ENCODE peak calls at places on chromosomes 7 and 10, in nine cellular contexts. Y is A549, Q is WTC11, F is HepG2, X is HCT116, O is NB4, M is SK-N-SH, S is H1, Z is GM12878. U is an unnamed sample.

GRCh38 chr7:150854066-150855000 is 2.0 kb downstream of the AOC1 start:
- DNase-seq in Z (no peak), F (no peak), Q (no peak), Y (no peak), S (no peak), O (no peak), X (no peak), M (no peak), U (no peak)

GRCh38 chr7:133349101-133349500 is 96.2 kb downstream of the EXOC4 start:
- DNase-seq in X (no peak), S (no peak), O (no peak), Q (no peak), Z (no peak), Y (no peak), F (no peak), M (no peak), U (no peak)

GRCh38 chr7:101728128-101728527 is 89.3 kb upstream of the CUX1 start:
- DNase-seq in Y (no peak), Q (no peak), F (no peak), S (no peak), X (no peak), Z (no peak), M (no peak), O (no peak), U (no peak)

GRCh38 chr10:132094581-132095234 is 29.0 kb downstream of the JAKMIP3 start:
- DNase-seq in Z (no peak), Y (peak), S (no peak), X (no peak), F (no peak), M (no peak), Q (no peak), O (no peak), U (no peak)

GRCh38 chr7:93442478-93443224 is 131.9 kb downstream of the CALCR start:
- DNase-seq in Q (peak), S (peak), Z (no peak), M (no peak), O (peak), X (peak), F (peak), Y (peak), U (peak)

GRCh38 chr10:12350167-12350872 is 973 bp downstream of the CAMK1D start:
- DNase-seq in Y (peak), Z (no peak), O (peak), S (no peak), Q (peak), M (peak), F (peak), X (no peak), U (peak)

GRCh38 chr10:113221756-113222168 is 271.7 kb downstream of the TCF7L2 start:
- DNase-seq in Z (no peak), M (peak), Q (no peak), O (no peak), F (no peak), S (no peak), X (peak), Y (peak), U (no peak)

GRCh38 chr7:69947998-69948397 is 349.7 kb downstream of the AUTS2 start:
- DNase-seq in O (no peak), Q (no peak), S (no peak), X (no peak), M (no peak), F (no peak), Y (no peak), Z (no peak), U (no peak)

GRCh38 chr7:92669616-92670153 is 79.5 kb upstream of the FAM133B start:
- DNase-seq in F (no peak), S (no peak), Q (no peak), X (no peak), O (no peak), Y (no peak), M (no peak), Z (no peak), U (no peak)

GRCh38 chr10:95792874-95793285 is 36.9 kb downstream of the ENTPD1 start:
- DNase-seq in F (no peak), S (no peak), Q (no peak), O (peak), X (no peak), Y (no peak), Z (peak), M (no peak), U (peak)

GRCh38 chr7:35905555-35905954 is 104.7 kb downstream of the SEPTIN7 start:
- DNase-seq in Q (no peak), Z (no peak), O (no peak), Y (no peak), F (no peak), M (no peak), X (no peak), S (no peak), U (no peak)

DNA sequence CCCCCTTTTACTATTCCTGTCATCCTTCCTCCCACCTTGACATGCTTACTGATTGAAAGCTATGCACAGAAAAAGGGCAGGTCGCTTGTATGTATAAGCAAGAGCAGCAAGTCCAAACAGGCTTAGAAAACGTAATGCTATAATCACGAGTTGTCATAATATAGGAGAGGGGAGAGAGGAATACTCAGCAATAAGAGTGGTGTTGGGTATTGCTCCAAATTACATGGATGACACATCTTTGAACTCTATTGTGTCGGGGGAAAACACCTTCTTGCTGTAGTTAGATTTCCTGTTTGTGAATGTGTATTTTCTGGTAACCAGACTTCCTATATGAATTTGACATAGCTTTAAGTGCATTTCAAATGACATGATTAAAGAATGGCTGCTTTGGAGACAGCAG is 7.5 kb downstream of the MET start:
- DNase-seq in X (no peak), Y (no peak), O (no peak), M (no peak), S (no peak), Q (no peak), Z (no peak), F (no peak), U (peak)
- TF ChIP-seq MAX in X (no peak), Y (no peak), O (no peak), M (no peak), S (no peak), Q (no peak), Z (no peak), F (no peak), U (no peak)

GRCh38 chr7:5441840-5442513 is 18.3 kb upstream of the TNRC18 start:
- DNase-seq in Z (no peak), S (no peak), Y (no peak), F (no peak), O (peak), X (no peak), M (no peak), Q (no peak), U (no peak)
- TF ChIP-seq MAX in Z (no peak), S (no peak), Y (no peak), F (no peak), O (no peak), X (no peak), M (no peak), Q (no peak), U (no peak)

GRCh38 chr10:124298891-124299290 is 119.8 kb downstream of the OAT start:
- DNase-seq in X (no peak), Y (no peak), M (no peak), S (no peak), Q (no peak), Z (no peak), O (no peak), F (no peak), U (no peak)
- TF ChIP-seq MAX in X (no peak), Y (no peak), M (no peak), S (no peak), Q (no peak), Z (no peak), O (no peak), F (no peak), U (no peak)

DNA sequence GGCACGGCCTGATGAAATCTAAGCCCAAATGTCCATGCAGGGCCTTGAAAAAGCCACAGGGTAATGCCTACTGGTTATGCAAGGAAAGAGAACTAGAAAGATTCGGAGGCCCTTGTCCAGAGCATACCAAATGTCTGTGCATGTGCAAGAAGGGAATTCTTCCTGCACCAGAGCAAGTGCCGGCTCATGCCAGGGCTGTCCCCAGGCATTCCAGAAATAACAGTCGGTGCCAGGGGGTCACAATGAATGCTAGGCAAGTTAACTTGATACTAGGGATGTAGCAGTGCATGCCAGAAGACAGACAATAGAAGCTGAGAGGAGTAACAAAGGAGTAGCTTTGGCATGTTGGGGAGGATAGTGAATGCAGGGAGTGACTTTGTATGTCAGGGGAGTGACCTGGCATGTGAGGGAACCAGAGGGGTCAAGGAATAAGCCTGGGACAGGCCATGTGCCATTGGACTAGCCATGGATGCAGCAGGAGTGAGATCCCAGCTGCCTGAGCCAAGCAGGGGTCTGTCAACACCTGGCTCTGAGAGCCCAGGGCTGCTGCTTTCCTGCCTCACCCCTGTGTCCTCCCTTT is 119.5 kb upstream of the UNC5B start:
- DNase-seq in Q (no peak), O (no peak), S (no peak), Z (no peak), X (no peak), M (no peak), F (no peak), Y (no peak), U (no peak)
- TF ChIP-seq MAX in Q (no peak), O (no peak), S (no peak), Z (no peak), X (no peak), M (no peak), F (no peak), Y (no peak), U (no peak)